ENCODE peak calls at places on chromosomes 3 and 15, in nine cellular contexts. K is thoracic aorta, Y is heart right ventricle, M is lung, Q is ascending aorta, W is esophagus squamous epithelium, B is WERI-Rb-1, N is adrenal gland, D is tibial nerve. U is an unnamed sample. For H3K36me3, the result is how much of the 10 kb centered on the place peaks cover.

GRCh38 chr3:117726776-117727175 is 1017.2 kb downstream of the TUSC7 start:
- DNase-seq in K (no peak), Y (no peak), M (no peak), Q (no peak), W (no peak), B (no peak), N (no peak), D (no peak), U (no peak)

GRCh38 chr3:105629725-105630124 is 239.1 kb downstream of the CBLB start:
- DNase-seq in K (no peak), Y (no peak), M (no peak), Q (no peak), W (no peak), B (no peak), N (no peak), D (no peak), U (no peak)

GRCh38 chr3:141782386-141782932 is 19.3 kb downstream of the GRK7 start:
- DNase-seq in K (no peak), Y (no peak), M (no peak), Q (no peak), W (no peak), B (peak), N (no peak), D (no peak), U (no peak)

GRCh38 chr3:42979044-42979962 is at the start of gene GASK1A:
- DNase-seq in K (no peak), Y (peak), M (peak), Q (no peak), W (no peak), B (peak), N (peak), D (no peak), U (peak)

GRCh38 chr15:63203451-63204090 is 14.2 kb downstream of the RAB8B start:
- DNase-seq in K (no peak), Y (no peak), M (no peak), Q (no peak), W (no peak), B (no peak), N (no peak), D (no peak), U (no peak)

GRCh38 chr3:171284308-171285075 is 175.7 kb downstream of the TNIK start:
- DNase-seq in K (peak), Y (no peak), M (no peak), Q (no peak), W (no peak), B (no peak), N (peak), D (peak), U (peak)

GRCh38 chr3:17942856-17943255 is 200.4 kb upstream of the TBC1D5 start:
- DNase-seq in K (no peak), Y (no peak), M (no peak), Q (no peak), W (no peak), B (no peak), N (no peak), D (no peak), U (no peak)

GRCh38 chr3:64686446-64686908 is 1.3 kb downstream of the ADAMTS9 start:
- DNase-seq in K (no peak), Y (no peak), M (peak), Q (no peak), W (no peak), B (peak), N (peak), D (no peak), U (peak)

GRCh38 chr3:186613637-186614265 is 891 bp downstream of the AHSG start:
- DNase-seq in K (no peak), Y (no peak), M (no peak), Q (no peak), W (no peak), B (no peak), N (no peak), D (no peak), U (no peak)

GRCh38 chr3:15750143-15750542 is 47.6 kb downstream of the ANKRD28 start:
- DNase-seq in K (no peak), Y (no peak), M (no peak), Q (no peak), W (no peak), B (no peak), N (no peak), D (no peak), U (no peak)
- H3K36me3 ChIP-seq in K (under half), Y (under half), M (under half), Q (under half), W (under half), B (under half), N (under half), D (under half), U (under half)

GRCh38 chr15:60212536-60212935 is 185.2 kb downstream of the ANXA2 start:
- DNase-seq in K (no peak), Y (no peak), M (no peak), Q (no peak), W (no peak), B (no peak), N (no peak), D (no peak), U (no peak)
- TF ChIP-seq CTCF in K (no peak), Y (no peak), M (no peak), Q (no peak), W (no peak), B (no peak), N (no peak), D (no peak), U (no peak)

GRCh38 chr3:10334461-10334860 is 13.5 kb upstream of the SEC13 start:
- DNase-seq in K (no peak), Y (no peak), M (no peak), Q (no peak), W (no peak), B (no peak), N (no peak), D (no peak), U (no peak)
- H3K36me3 ChIP-seq in K (under half), Y (under half), M (under half), Q (under half), W (under half), B (under half), N (under half), D (under half), U (under half)

GRCh38 chr3:129409541-129409940 is 18.9 kb downstream of the EFCAB12 start:
- DNase-seq in K (no peak), Y (no peak), M (no peak), Q (no peak), W (no peak), B (no peak), N (peak), D (no peak), U (no peak)

GRCh38 chr3:129415378-129415777 is 13.1 kb downstream of the EFCAB12 start:
- DNase-seq in K (no peak), Y (no peak), M (no peak), Q (no peak), W (no peak), B (no peak), N (no peak), D (no peak), U (no peak)

GRCh38 chr3:129413687-129414506 is 14.5 kb downstream of the EFCAB12 start:
- DNase-seq in K (no peak), Y (no peak), M (no peak), Q (no peak), W (no peak), B (no peak), N (peak), D (no peak), U (no peak)

GRCh38 chr3:129410971-129411370 is 17.5 kb downstream of the EFCAB12 start:
- DNase-seq in K (no peak), Y (no peak), M (no peak), Q (no peak), W (no peak), B (no peak), N (no peak), D (no peak), U (no peak)

DNA sequence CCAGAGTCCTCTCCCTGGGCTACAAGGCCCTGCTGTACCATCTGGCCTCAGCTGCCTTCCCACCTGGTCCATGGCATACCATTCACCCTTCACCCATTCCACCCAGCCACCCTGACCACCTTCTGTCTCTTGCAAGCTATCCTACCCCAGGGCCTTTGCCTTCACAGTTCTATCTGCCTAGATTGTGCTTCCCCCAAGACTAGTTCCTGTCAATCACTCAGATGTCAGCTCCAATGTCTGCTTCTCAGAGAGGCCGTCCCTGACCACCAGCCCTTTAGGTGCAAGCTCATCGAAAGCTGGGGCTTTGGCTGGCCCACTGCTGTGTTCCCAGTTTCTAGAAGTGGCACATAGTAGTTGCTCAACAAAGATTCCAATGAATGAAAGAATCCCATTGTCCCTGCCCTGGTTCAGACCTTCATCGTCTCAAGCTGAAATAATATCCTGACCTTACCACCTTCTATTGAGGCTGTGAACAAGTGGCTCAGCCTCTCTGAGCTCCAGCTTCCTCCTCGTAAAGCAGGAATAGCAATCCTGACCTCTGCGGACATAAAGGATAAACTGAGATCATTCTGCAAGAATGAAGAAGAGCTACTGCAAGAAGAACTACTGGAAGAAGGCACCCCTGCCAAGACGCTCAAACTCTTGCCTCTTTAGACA is 15.8 kb downstream of the EFCAB12 start:
- DNase-seq in K (no peak), Y (no peak), M (no peak), Q (no peak), W (no peak), B (no peak), N (peak), D (no peak), U (no peak)
- TF ChIP-seq CTCF in K (no peak), Y (no peak), M (no peak), Q (no peak), W (no peak), B (no peak), N (no peak), D (no peak), U (no peak)

GRCh38 chr15:73711526-73711925 is 27.3 kb downstream of the CD276 start:
- DNase-seq in K (no peak), Y (no peak), M (no peak), Q (no peak), W (no peak), B (no peak), N (no peak), D (no peak), U (no peak)

GRCh38 chr15:73710321-73710720 is 26.1 kb downstream of the CD276 start:
- DNase-seq in K (no peak), Y (no peak), M (no peak), Q (no peak), W (no peak), B (no peak), N (no peak), D (no peak), U (no peak)

GRCh38 chr15:73709671-73710070 is 25.5 kb downstream of the CD276 start:
- DNase-seq in K (no peak), Y (no peak), M (no peak), Q (no peak), W (no peak), B (no peak), N (no peak), D (no peak), U (peak)

GRCh38 chr15:73708691-73709090 is 24.5 kb downstream of the CD276 start:
- DNase-seq in K (no peak), Y (no peak), M (no peak), Q (no peak), W (no peak), B (no peak), N (no peak), D (no peak), U (no peak)

GRCh38 chr15:73709241-73709640 is 25.1 kb downstream of the CD276 start:
- DNase-seq in K (no peak), Y (no peak), M (no peak), Q (no peak), W (no peak), B (no peak), N (no peak), D (no peak), U (no peak)
- H3K36me3 ChIP-seq in K (under half), Y (under half), M (under half), Q (half or more), W (half or more), B (half or more), N (under half), D (under half), U (under half)

GRCh38 chr15:23472678-23473077 is 25.6 kb upstream of the GOLGA6L2 start:
- DNase-seq in K (no peak), Y (no peak), M (no peak), Q (no peak), W (no peak), B (no peak), N (no peak), D (no peak), U (no peak)

GRCh38 chr15:23472033-23472432 is 25.0 kb upstream of the GOLGA6L2 start:
- DNase-seq in K (no peak), Y (no peak), M (no peak), Q (no peak), W (no peak), B (no peak), N (no peak), D (no peak), U (no peak)

GRCh38 chr15:23467110-23467600 is 20.1 kb upstream of the GOLGA6L2 start:
- DNase-seq in K (no peak), Y (no peak), M (no peak), Q (no peak), W (no peak), B (no peak), N (no peak), D (no peak), U (no peak)
- TF ChIP-seq CTCF in K (peak), Y (peak), M (no peak), Q (no peak), W (peak), B (peak), N (peak), D (peak), U (no peak)

DNA sequence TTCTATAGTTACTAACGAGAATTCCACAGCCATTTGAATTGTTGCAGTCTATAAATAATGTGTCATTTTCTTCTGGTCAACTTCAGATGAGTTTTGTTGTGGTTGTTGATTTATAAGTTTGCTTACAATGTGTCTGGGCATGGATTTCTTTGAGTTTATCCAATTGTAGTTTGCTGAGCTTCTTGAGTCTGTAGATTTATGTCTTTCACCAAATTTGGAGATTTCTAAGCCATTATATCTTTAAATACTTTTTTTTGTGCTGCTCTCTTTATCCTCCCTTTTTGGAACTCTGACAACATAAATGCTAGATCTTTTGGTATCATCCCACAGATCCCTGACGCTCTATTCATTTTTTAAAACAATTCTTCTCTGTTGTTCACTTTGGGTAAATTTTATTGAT is 63.2 kb upstream of the NDUFB4 start:
- DNase-seq in K (no peak), Y (no peak), M (no peak), Q (no peak), W (no peak), B (no peak), N (no peak), D (no peak), U (no peak)
- H3K36me3 ChIP-seq in K (under half), Y (under half), M (under half), Q (under half), W (under half), B (under half), N (under half), D (under half), U (under half)

DNA sequence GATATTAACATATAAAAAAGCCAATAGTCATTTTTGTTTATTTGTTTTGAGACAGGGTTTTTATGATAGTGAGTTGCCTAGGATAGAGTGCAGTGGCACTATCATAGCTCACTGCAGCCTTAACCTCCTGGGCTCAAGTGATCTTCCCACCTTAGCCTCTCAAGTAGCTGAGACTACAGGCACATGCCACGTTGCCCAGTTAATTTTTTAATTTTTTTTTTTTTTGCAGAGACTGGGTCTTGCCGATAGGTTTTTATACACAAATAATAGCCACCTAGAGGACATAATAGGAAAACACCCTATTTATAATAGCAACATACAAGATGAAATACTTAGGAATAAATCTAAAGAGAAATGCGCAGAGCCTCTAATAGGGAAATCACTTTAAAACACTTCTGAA is 13.3 kb downstream of the EIF3J start:
- DNase-seq in K (no peak), Y (no peak), M (no peak), Q (no peak), W (no peak), B (no peak), N (no peak), D (no peak), U (no peak)
- TF ChIP-seq CTCF in K (peak), Y (peak), M (no peak), Q (no peak), W (peak), B (no peak), N (peak), D (peak), U (no peak)

GRCh38 chr3:52400275-52400793 is 44.6 kb downstream of the SEMA3G start:
- DNase-seq in K (no peak), Y (no peak), M (no peak), Q (no peak), W (no peak), B (no peak), N (no peak), D (no peak), U (peak)
- H3K36me3 ChIP-seq in K (half or more), Y (under half), M (half or more), Q (half or more), W (half or more), B (half or more), N (under half), D (under half), U (under half)

U was measured in mucosa of descending colon.